ENCODE peak calls at places on chromosome 6, in ten cellular contexts. L is C1 segment of cervical spinal cord; J is psoas muscle; Z is AG09309; D is activated naive CD4-positive, alpha-beta T cell treated with Interleukin-2 at 50 U/mL for 16 hours; C is heart left ventricle; F is iris pigment epithelial cell; M is right atrium auricular region; X is DMS 273 treated with DMSO at 0.1 percent for 48 hours; O is GDM1. E is an unnamed sample.
A peak's percentile ranks its signal among the peaks of the same experiment; 100 is the strongest.

GRCh38 chr6:36350082-36350481 is 13.4 kb upstream of the BNIP5 start:
- DNase-seq in L (no peak), J (no peak), Z (no peak), D (no peak), C (no peak), F (no peak), M (no peak), X (no peak), O (no peak), E (no peak)

GRCh38 chr6:30568245-30568644 is 3.0 kb upstream of the ABCF1 start:
- DNase-seq in L (no peak), J (no peak), Z (no peak), D (peak; percentile 63), C (no peak), F (no peak), M (no peak), X (no peak), O (no peak), E (no peak)

GRCh38 chr6:67411036-67411435 is 1224.0 kb upstream of the ADGRB3 start:
- DNase-seq in L (no peak), J (no peak), Z (no peak), D (no peak), C (no peak), F (peak; percentile 15), M (no peak), X (no peak), O (no peak), E (no peak)

GRCh38 chr6:134169881-134170486 is 117.6 kb upstream of the SLC2A12 start:
- DNase-seq in L (no peak), J (peak; percentile 53), Z (no peak), D (no peak), C (peak; percentile 42), F (peak; percentile 52), M (no peak), X (no peak), O (no peak), E (no peak)

GRCh38 chr6:142838821-142839685 is 105.9 kb downstream of the HIVEP2 start:
- DNase-seq in L (no peak), J (no peak), Z (no peak), D (no peak), C (no peak), F (peak; percentile 78), M (no peak), X (no peak), O (no peak), E (no peak)

GRCh38 chr6:46904117-46904516 is 17.6 kb downstream of the ADGRF5 start:
- DNase-seq in L (no peak), J (no peak), Z (no peak), D (no peak), C (no peak), F (no peak), M (no peak), X (no peak), O (no peak), E (no peak)

GRCh38 chr6:7111095-7111690 is 3.4 kb downstream of the RREB1 start:
- DNase-seq in L (no peak), J (no peak), Z (no peak), D (no peak), C (no peak), F (no peak), M (no peak), X (no peak), O (no peak), E (no peak)

GRCh38 chr6:157955675-157956074 is 26.0 kb upstream of the SYNJ2 start:
- DNase-seq in L (no peak), J (no peak), Z (no peak), D (no peak), C (no peak), F (no peak), M (no peak), X (no peak), O (no peak), E (no peak)

GRCh38 chr6:111984081-111984480 is 69.8 kb upstream of the CCN6 start:
- DNase-seq in L (no peak), J (no peak), Z (no peak), D (peak; percentile 35), C (no peak), F (no peak), M (no peak), X (no peak), O (no peak), E (no peak)

GRCh38 chr6:152207915-152208714 is 400.6 kb downstream of the ESR1 start:
- DNase-seq in L (no peak), J (no peak), Z (no peak), D (no peak), C (no peak), F (no peak), M (no peak), X (no peak), O (no peak), E (no peak)